ENCODE peak calls at places on chromosomes 12 and 14, in eight cellular contexts. Q, C, O, L, X, T, M and U are unnamed samples. For H3K4me1, the result is how much of the 10 kb centered on the place peaks cover.

GRCh38 chr12:111643428-111643826 is 42.3 kb downstream of the BRAP start:
- DNase-seq in Q (no peak), C (no peak), O (no peak), L (no peak), X (no peak), T (peak), M (peak), U (no peak)

GRCh38 chr14:34930591-34931069 is 52.2 kb upstream of the SRP54 start:
- DNase-seq in Q (peak), C (peak), O (no peak), L (no peak), X (no peak), T (no peak), M (no peak), U (peak)

GRCh38 chr14:85701763-85702162 is 171.8 kb downstream of the FLRT2 start:
- DNase-seq in Q (no peak), C (no peak), O (no peak), L (peak), X (no peak), T (peak), M (no peak), U (no peak)

GRCh38 chr14:32938719-32939253 is at the start of gene NPAS3:
- DNase-seq in Q (no peak), C (no peak), O (no peak), L (no peak), X (peak), T (no peak), M (no peak), U (no peak)

GRCh38 chr12:73514672-73515071 is 1023.0 kb upstream of the ATXN7L3B start:
- DNase-seq in Q (no peak), C (no peak), O (no peak), L (peak), X (peak), T (no peak), M (no peak), U (no peak)

GRCh38 chr12:96063046-96063445 is 27.7 kb upstream of the LTA4H start:
- DNase-seq in Q (no peak), C (no peak), O (no peak), L (no peak), X (no peak), T (no peak), M (peak), U (peak)

GRCh38 chr12:125210104-125210755 is 145.0 kb downstream of the AACS start:
- DNase-seq in Q (no peak), C (no peak), O (no peak), L (no peak), X (no peak), T (no peak), M (no peak), U (no peak)

GRCh38 chr12:75944905-75945412 is 86.6 kb downstream of the PHLDA1 start:
- DNase-seq in Q (no peak), C (no peak), O (no peak), L (no peak), X (no peak), T (no peak), M (no peak), U (no peak)

GRCh38 chr12:8577879-8578278 is 34.8 kb downstream of the AICDA start:
- DNase-seq in Q (no peak), C (no peak), O (no peak), L (no peak), X (no peak), T (no peak), M (no peak), U (no peak)

GRCh38 chr14:55599250-55599879 is 19.4 kb downstream of the KTN1 start:
- DNase-seq in Q (no peak), C (no peak), O (no peak), L (no peak), X (no peak), T (no peak), M (no peak), U (no peak)

GRCh38 chr12:124734224-124734788 is 129.4 kb downstream of the SCARB1 start:
- DNase-seq in Q (no peak), C (no peak), O (peak), L (peak), X (peak), T (no peak), M (peak), U (no peak)

GRCh38 chr12:28800129-28800528 is 348.9 kb upstream of the FAR2 start:
- DNase-seq in Q (no peak), C (no peak), O (no peak), L (no peak), X (no peak), T (no peak), M (no peak), U (no peak)

GRCh38 chr14:35987731-35988130 is 161.6 kb downstream of the BRMS1L start:
- DNase-seq in Q (no peak), C (no peak), O (no peak), L (no peak), X (no peak), T (no peak), M (no peak), U (no peak)

GRCh38 chr14:76761849-76762616 is 765 bp downstream of the VASH1 start:
- DNase-seq in Q (no peak), C (no peak), O (peak), L (no peak), X (no peak), T (no peak), M (no peak), U (peak)

GRCh38 chr12:113061061-113061694 is 4.6 kb downstream of the DTX1 start:
- DNase-seq in Q (no peak), C (no peak), O (no peak), L (no peak), X (no peak), T (no peak), M (no peak), U (no peak)

GRCh38 chr14:49970474-49971147 is 77.7 kb downstream of the ARF6 start:
- DNase-seq in Q (no peak), C (no peak), O (no peak), L (no peak), X (no peak), T (peak), M (peak), U (no peak)
- H3K4me1 ChIP-seq in Q (under half), C (under half), O (under half), L (under half), X (under half), T (under half), M (under half), U (half or more)

DNA sequence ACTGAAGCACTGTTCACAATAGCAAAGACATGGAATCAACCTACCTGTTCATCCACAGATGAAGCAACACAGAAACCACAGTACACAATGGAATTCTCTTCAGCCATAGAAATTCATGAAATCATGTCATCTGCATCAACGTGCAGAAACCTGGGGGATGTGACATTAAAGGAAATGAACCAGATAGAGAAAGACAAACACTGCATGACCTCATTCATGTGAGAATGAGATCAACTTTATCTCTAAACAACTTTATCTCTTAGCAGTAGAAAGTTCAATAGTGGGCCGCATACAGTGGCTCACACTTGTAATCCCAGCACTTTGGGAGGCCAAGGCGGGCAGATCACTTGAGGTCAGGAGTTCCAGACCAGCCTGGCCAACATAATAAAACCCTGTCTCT is 19.9 kb downstream of the ASCL4 start:
- DNase-seq in Q (no peak), C (no peak), O (no peak), L (no peak), X (no peak), T (no peak), M (no peak), U (no peak)
- H3K27ac ChIP-seq in Q (no peak), C (no peak), O (no peak), L (no peak), X (no peak), T (no peak), M (no peak), U (no peak)

DNA sequence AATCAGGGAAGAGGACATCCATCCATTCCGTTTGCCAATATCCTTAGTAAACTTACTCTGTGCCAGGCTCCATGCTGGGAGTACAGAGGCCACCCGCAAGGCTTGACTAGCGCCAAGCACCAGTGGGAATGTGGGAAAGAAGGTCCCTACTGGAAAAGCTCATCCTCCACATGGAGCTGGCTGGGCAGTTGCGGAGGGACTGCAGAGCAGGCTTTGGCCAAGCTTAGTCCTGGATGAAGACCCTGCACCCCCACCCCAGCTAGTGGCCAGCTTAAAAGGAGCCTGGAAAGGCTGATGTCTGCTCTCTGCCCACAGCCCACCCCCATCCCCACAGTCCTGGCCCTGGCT is 22.3 kb upstream of the EIF2B2 start:
- DNase-seq in Q (no peak), C (no peak), O (no peak), L (no peak), X (no peak), T (no peak), M (no peak), U (no peak)
- H3K4me1 ChIP-seq in Q (under half), C (under half), O (under half), L (under half), X (under half), T (under half), M (under half), U (under half)

DNA sequence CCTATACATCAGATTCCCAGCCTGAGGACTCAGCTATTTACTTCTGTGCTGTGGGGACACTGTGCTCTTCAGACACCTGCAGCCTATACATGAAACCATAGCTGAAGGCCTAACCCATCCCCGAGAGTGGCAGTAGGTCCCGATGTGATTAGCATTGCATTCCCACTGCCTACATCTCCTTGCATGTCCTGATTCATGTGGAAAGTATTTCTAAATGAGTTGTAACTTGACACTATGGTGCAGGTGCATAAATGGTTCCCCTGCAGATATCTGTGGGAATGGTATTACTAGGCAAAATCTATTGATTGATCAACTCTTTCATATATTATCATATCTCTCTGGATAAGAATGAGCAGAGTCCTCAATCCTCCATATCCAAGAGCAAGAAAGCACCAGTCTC is 433.4 kb downstream of the DAD1 start:
- DNase-seq in Q (no peak), C (no peak), O (no peak), L (no peak), X (no peak), T (no peak), M (no peak), U (no peak)
- H3K27ac ChIP-seq in Q (no peak), C (no peak), O (no peak), L (no peak), X (no peak), T (no peak), M (no peak), U (no peak)

GRCh38 chr14:80764921-80765507 is 176.5 kb downstream of the CEP128 start:
- DNase-seq in Q (no peak), C (no peak), O (no peak), L (no peak), X (no peak), T (no peak), M (no peak), U (no peak)
- H3K4me1 ChIP-seq in Q (under half), C (under half), O (under half), L (under half), X (under half), T (under half), M (under half), U (under half)

DNA sequence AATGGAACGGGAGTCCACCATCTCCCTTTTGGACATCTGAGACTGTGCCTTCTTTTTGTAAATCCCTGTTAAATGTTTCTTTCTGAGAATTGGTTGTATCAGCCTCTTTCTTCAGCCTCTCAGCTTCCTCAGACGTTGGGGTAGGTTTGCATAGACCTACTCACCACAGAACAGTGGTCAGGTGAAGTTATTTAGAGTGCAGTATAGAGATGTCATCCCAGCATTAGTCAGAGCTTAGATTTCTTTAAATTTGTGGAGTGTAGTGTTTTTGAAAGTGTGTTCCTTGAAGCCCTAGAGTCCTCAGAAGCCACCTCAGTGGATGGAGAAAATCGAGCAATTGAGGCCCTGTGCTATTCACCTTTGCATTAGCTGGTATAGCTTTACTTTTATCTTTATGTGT is 8.9 kb upstream of the EEA1 start:
- DNase-seq in Q (no peak), C (no peak), O (no peak), L (no peak), X (no peak), T (no peak), M (no peak), U (no peak)
- H3K27ac ChIP-seq in Q (no peak), C (no peak), O (no peak), L (no peak), X (no peak), T (no peak), M (no peak), U (no peak)

DNA sequence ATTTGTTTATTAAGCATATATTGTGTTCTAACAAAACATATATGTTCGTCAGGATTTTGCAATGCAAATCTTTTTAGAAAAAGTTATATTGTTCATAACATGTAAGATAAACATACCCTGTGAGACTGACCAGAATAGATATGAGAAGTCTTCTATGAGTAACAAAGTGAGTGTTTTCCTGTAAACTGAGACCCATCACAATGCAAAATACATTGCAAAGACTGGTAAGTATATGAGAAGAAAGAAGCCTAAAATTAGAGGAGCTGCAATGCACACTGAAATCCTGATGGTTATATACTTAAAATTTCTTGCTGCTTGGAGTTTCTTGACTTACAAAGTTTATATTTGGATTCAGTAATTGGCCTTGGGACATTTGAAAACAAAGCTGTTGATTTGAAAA is 6.0 kb downstream of the HMGA2 start:
- DNase-seq in Q (no peak), C (no peak), O (no peak), L (no peak), X (no peak), T (no peak), M (peak), U (no peak)
- H3K4me1 ChIP-seq in Q (under half), C (under half), O (under half), L (under half), X (under half), T (under half), M (under half), U (under half)

DNA sequence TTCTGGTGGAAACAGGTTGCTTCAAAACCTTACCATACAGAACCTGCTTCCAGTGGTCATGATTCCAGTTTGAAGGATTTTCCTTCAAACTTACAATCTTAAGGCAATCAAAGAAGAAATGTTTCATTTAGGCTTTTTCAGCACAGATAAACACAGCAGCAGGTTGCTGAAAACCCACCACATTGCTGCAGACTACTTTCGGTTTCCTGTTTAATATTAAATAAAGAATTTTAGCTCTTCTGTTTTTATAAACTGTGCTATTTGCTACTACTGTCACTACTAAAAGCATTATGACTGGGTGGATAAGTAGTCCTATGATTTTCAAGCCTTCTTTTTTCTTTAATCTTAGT is 13.2 kb upstream of the FOXN3 start:
- DNase-seq in Q (no peak), C (no peak), O (no peak), L (no peak), X (no peak), T (no peak), M (peak), U (no peak)
- H3K27ac ChIP-seq in Q (peak), C (peak), O (no peak), L (no peak), X (no peak), T (peak), M (no peak), U (peak)

GRCh38 chr14:94349276-94349675 is 26.1 kb upstream of the SERPINA6 start:
- DNase-seq in Q (no peak), C (no peak), O (no peak), L (no peak), X (no peak), T (no peak), M (no peak), U (no peak)

GRCh38 chr14:94348836-94349235 is 25.7 kb upstream of the SERPINA6 start:
- DNase-seq in Q (no peak), C (no peak), O (no peak), L (no peak), X (no peak), T (no peak), M (no peak), U (no peak)

GRCh38 chr14:94345344-94346072 is 22.4 kb upstream of the SERPINA6 start:
- DNase-seq in Q (no peak), C (no peak), O (no peak), L (peak), X (no peak), T (peak), M (peak), U (no peak)

GRCh38 chr14:94344389-94344788 is 21.3 kb upstream of the SERPINA6 start:
- DNase-seq in Q (no peak), C (no peak), O (no peak), L (no peak), X (no peak), T (no peak), M (no peak), U (no peak)

GRCh38 chr14:94346841-94347240 is 23.7 kb upstream of the SERPINA6 start:
- DNase-seq in Q (no peak), C (no peak), O (no peak), L (no peak), X (no peak), T (no peak), M (no peak), U (no peak)
- H3K4me1 ChIP-seq in Q (under half), C (under half), O (under half), L (under half), X (under half), T (under half), M (under half), U (under half)

GRCh38 chr14:74514471-74514932 is 20.9 kb downstream of the ISCA2 start:
- DNase-seq in Q (no peak), C (no peak), O (peak), L (no peak), X (no peak), T (peak), M (peak), U (no peak)
- H3K27ac ChIP-seq in Q (no peak), C (no peak), O (peak), L (no peak), X (no peak), T (peak), M (peak), U (no peak)